ENCODE peak calls at places on chromosomes 6 and 20, in six cellular contexts. V is WTC11; L is Calu3; T is CD4-positive, alpha-beta T cell; B is CD8-positive, alpha-beta T cell; A is colonic mucosa. I is an unnamed sample.

GRCh38 chr6:79869184-79869583 is 78.2 kb downstream of the ELOVL4 start:
- DNase-seq in T (no peak), A (no peak), L (no peak), B (no peak), V (no peak), I (no peak)

GRCh38 chr6:168007592-168008338 is 10.3 kb downstream of the KIF25 start:
- DNase-seq in B (no peak), A (no peak), T (no peak), L (peak; percentile 85), V (no peak), I (no peak)

GRCh38 chr20:38473353-38473795 is 731 bp downstream of the RALGAPB start:
- DNase-seq in B (no peak), V (no peak), A (no peak), T (no peak), L (no peak), I (no peak)

GRCh38 chr20:53660947-53661381 is 67.3 kb upstream of the ZNF217 start:
- DNase-seq in L (no peak), B (no peak), V (no peak), T (no peak), A (no peak), I (no peak)

GRCh38 chr20:37954205-37954604 is 51.3 kb downstream of the VSTM2L start:
- DNase-seq in B (no peak), L (no peak), V (no peak), A (no peak), T (no peak), I (no peak)

GRCh38 chr6:147759088-147759487 is 250.6 kb downstream of the SAMD5 start:
- DNase-seq in B (no peak), T (no peak), A (no peak), V (no peak), L (no peak), I (no peak)

GRCh38 chr6:3288711-3289663 is 30.2 kb downstream of the PSMG4 start:
- DNase-seq in V (peak; percentile 9), B (no peak), T (no peak), A (no peak), L (no peak), I (no peak)

GRCh38 chr6:36130672-36131516 is 581 bp downstream of the MAPK13 start:
- DNase-seq in L (peak; percentile 87), B (peak; percentile 43), T (peak; percentile 54), V (peak; percentile 43), A (peak; percentile 69), I (no peak)

GRCh38 chr6:35108309-35108885 is 32.7 kb downstream of the TCP11 start:
- DNase-seq in A (no peak), B (no peak), V (no peak), T (no peak), L (no peak), I (no peak)

GRCh38 chr6:47836639-47837038 is 54.8 kb downstream of the OPN5 start:
- DNase-seq in A (no peak), B (no peak), V (no peak), L (peak; percentile 10), T (no peak), I (no peak)

GRCh38 chr20:38210741-38211140 is 45.7 kb upstream of the TGM2 start:
- DNase-seq in A (no peak), T (no peak), V (no peak), L (no peak), B (no peak), I (no peak)

GRCh38 chr6:79546186-79546585 is 9.0 kb upstream of the LCA5 start:
- DNase-seq in A (no peak), B (no peak), T (no peak), V (no peak), L (no peak), I (no peak)

GRCh38 chr6:158959552-158959951 is 40.5 kb downstream of the RSPH3 start:
- DNase-seq in B (no peak), T (no peak), V (no peak), A (no peak), L (no peak), I (no peak)

GRCh38 chr6:72554761-72555221 is 67.1 kb upstream of the KCNQ5 start:
- DNase-seq in A (no peak), B (no peak), T (no peak), V (no peak), L (no peak), I (no peak)

GRCh38 chr6:113627480-113627879 is 229.7 kb upstream of the MARCKS start:
- DNase-seq in B (no peak), V (no peak), T (no peak), L (no peak), A (no peak), I (no peak)

GRCh38 chr6:113625850-113626249 is 231.3 kb upstream of the MARCKS start:
- DNase-seq in A (no peak), B (no peak), L (no peak), T (no peak), V (no peak), I (no peak)

GRCh38 chr6:113623124-113623523 is 234.0 kb upstream of the MARCKS start:
- DNase-seq in L (no peak), B (no peak), A (no peak), T (no peak), V (no peak), I (no peak)

GRCh38 chr6:113629940-113630339 is 227.2 kb upstream of the MARCKS start:
- DNase-seq in V (no peak), L (no peak), T (no peak), A (no peak), B (no peak), I (no peak)

DNA sequence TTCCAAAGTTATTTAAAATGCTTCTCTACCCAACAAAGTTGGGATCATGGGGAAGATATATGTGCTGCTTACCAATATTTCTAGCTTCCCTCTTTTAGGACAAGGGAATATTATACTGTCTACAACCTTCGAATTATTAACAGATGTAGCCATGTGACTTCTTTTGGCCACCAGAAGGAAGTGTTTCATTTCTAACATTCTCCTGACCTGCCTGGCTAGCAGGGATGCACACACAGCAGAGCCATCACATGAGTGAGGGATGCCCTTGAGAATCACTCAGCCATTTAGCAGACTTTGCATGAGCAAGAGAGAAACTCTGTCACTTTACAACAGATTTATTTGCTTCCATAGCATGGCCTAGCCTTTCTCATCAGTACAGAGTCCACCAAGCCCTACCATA is 230.7 kb upstream of the MARCKS start:
- DNase-seq in V (no peak), B (no peak), L (no peak), A (no peak), T (no peak), I (no peak)
- TF ChIP-seq CTCF in V (no peak), B (no peak), L (no peak), A (no peak), T (no peak), I (no peak)

GRCh38 chr20:44324343-44324742 is 12.5 kb upstream of the R3HDML start:
- DNase-seq in V (no peak), A (peak; percentile 73), B (no peak), L (no peak), T (no peak), I (no peak)
- TF ChIP-seq CTCF in V (no peak), A (no peak), B (no peak), L (no peak), T (no peak), I (no peak)

GRCh38 chr6:62614442-62614841 is 328.4 kb upstream of the KHDRBS2 start:
- DNase-seq in B (no peak), T (no peak), A (no peak), L (no peak), V (no peak), I (no peak)
- TF ChIP-seq CTCF in B (no peak), T (no peak), A (no peak), L (no peak), V (no peak), I (no peak)

DNA sequence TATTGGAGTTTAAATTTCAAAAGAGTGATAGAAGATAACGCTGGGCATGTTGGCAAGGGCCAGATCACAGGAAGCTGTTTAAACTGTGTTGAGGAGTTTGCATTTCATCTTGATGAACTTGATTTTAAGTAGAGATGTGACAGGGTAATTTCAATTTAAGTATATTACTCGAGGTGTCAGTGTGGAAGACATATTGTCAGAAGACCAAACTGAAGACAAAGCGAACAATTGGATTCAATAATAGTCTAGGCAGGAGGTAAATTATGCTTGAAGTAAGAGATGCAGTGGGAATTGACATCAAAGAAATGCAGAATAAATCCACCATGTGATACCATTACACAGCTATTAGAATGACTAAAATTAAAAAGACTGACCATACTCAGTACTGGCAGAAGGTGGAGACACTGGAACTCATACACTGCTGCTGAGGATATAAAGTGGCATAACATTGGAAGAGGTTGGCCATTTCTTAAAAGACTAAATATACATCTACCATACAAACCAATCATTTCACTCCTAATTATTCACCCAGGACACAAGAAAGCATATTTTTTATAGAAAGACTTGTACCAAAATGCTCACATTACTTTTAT is 240.8 kb downstream of the ARHGAP18 start:
- DNase-seq in A (no peak), V (no peak), T (no peak), L (no peak), B (no peak), I (no peak)
- TF ChIP-seq CTCF in A (no peak), V (no peak), T (no peak), L (no peak), B (no peak), I (no peak)

GRCh38 chr6:32960563-32960962 is 7.7 kb upstream of the HLA-DMA start:
- DNase-seq in B (no peak), V (no peak), A (no peak), T (no peak), L (no peak), I (no peak)
- TF ChIP-seq CTCF in B (no peak), V (no peak), A (no peak), T (no peak), L (no peak), I (no peak)

DNA sequence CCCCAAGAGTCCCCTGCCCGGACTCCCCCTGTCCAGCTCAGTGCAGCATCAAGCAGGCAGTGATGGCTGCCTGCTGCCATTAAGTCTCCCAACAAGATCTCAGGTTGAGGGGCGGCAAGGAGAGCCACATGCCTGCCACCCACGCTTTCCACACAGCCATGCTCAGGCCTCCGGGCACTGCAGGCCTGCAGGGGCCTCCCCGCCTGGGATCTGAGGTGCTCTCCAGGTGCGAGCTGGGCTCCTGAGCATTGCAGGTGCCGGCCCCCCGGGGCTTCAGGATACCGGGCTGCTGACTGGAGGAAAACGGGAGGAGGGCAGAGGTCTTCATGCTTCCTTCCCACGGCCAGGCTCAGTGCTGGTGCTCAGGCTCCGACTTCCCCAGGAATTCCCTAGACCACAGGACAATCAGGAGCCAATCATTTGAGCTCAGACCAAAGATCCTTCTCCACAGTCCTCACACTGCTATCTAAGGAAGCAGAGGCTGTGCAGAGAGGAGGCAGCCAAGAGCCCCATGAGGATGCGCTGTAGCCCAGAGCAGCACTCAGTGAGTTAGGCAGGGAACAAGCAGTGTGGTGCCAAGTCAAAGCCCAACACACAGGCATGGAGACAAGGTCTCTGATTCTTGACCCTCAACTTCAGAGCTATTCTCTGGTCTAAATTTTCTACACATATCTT is 52.7 kb downstream of the PYGB start:
- DNase-seq in V (no peak), T (no peak), A (no peak), B (no peak), L (no peak), I (no peak)
- TF ChIP-seq CTCF in V (no peak), T (no peak), A (no peak), B (no peak), L (no peak), I (no peak)

DNA sequence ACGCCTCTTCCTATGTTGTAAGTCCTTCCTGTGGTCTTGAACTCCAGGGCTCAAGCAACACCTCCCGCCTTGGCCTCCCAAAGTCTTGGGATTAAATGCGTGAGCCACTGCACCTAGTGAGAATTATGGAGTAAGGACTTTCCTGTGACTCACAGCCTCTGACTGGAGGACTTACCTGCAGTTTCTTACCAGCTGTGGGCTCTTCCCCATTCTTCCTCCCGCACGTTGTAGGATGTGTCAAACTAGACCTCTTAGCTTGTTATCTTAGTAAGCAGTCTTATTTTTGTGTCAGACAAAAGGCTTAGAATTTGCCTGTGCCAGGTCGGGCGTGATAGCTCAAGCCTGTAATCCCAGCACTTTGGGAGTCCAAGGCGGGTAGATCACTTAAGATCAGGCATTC is 30.9 kb downstream of the BAK1 start:
- DNase-seq in L (no peak), A (no peak), B (no peak), V (no peak), T (no peak), I (no peak)
- TF ChIP-seq CTCF in L (no peak), A (no peak), B (no peak), V (no peak), T (no peak), I (no peak)

I was measured in D721Med.